ENCODE peak calls at places on chromosomes 12 and 14, in four cellular contexts. P is tibial nerve, U is H7, Q is fibroblast of mammary gland. N is an unnamed sample.

GRCh38 chr14:103856105-103856504 is 8.7 kb upstream of the PPP1R13B start:
- DNase-seq in P (no peak), U (peak; percentile 61), Q (no peak), N (no peak)

GRCh38 chr12:51779876-51780275 is 68.6 kb downstream of the FIGNL2 start:
- DNase-seq in P (no peak), U (no peak), Q (no peak), N (no peak)

GRCh38 chr14:21267431-21267845 is 1.8 kb downstream of the HNRNPC start:
- DNase-seq in P (no peak), U (no peak), Q (peak; percentile 47), N (no peak)

GRCh38 chr14:33229269-33229924 is 290.7 kb downstream of the NPAS3 start:
- DNase-seq in P (no peak), U (no peak), Q (no peak), N (no peak)

GRCh38 chr14:41403360-41403759 is 203.3 kb upstream of the LRFN5 start:
- DNase-seq in P (no peak), U (no peak), Q (no peak), N (no peak)

GRCh38 chr14:34013714-34014055 is 62.8 kb upstream of the EGLN3 start:
- DNase-seq in P (no peak), U (no peak), Q (no peak), N (no peak)

GRCh38 chr14:24192933-24193332 is 2.3 kb downstream of the TM9SF1 start:
- DNase-seq in P (no peak), U (no peak), Q (no peak), N (no peak)

GRCh38 chr12:49783917-49784676 is 42.7 kb downstream of the TMBIM6 start:
- DNase-seq in P (no peak), U (no peak), Q (peak; percentile 91), N (peak; percentile 89)

GRCh38 chr12:19223018-19223417 is 93.5 kb downstream of the PLEKHA5 start:
- DNase-seq in P (no peak), U (no peak), Q (peak; percentile 55), N (peak; percentile 10)

GRCh38 chr12:66776974-66777373 is 98.1 kb upstream of the GRIP1 start:
- DNase-seq in P (no peak), U (no peak), Q (no peak), N (no peak)

GRCh38 chr14:99809864-99810854 is 16.9 kb downstream of the EML1 start:
- DNase-seq in P (peak; percentile 43), U (peak; percentile 44), Q (no peak), N (no peak)